ENCODE peak calls at places on chromosomes 12 and 14, in seven cellular contexts. One of them, this sample, is unnamed. For H3K9me3, the result is how much of the 10 kb centered on the place peaks cover.

GRCh38 chr12:106296179-106296877 is 6.2 kb upstream of the TCP11L2 start:
- DNase-seq in fibroblast of lung: peak
- DNase-seq in HepG2: peak
- DNase-seq in neural progenitor cell: no peak
- DNase-seq in OCI-LY7: no peak
- DNase-seq in SK-N-SH: no peak
- DNase-seq in PC-3: peak
- DNase-seq in this sample: no peak

GRCh38 chr12:124939428-124940142 is 25.1 kb upstream of the UBC start:
- DNase-seq in fibroblast of lung: peak
- DNase-seq in HepG2: peak
- DNase-seq in neural progenitor cell: peak
- DNase-seq in OCI-LY7: peak
- DNase-seq in SK-N-SH: peak
- DNase-seq in PC-3: peak
- DNase-seq in this sample: peak

GRCh38 chr14:52266179-52266578 is 1.3 kb upstream of the PTGDR start:
- DNase-seq in fibroblast of lung: peak
- DNase-seq in HepG2: no peak
- DNase-seq in neural progenitor cell: no peak
- DNase-seq in OCI-LY7: no peak
- DNase-seq in SK-N-SH: no peak
- DNase-seq in PC-3: no peak
- DNase-seq in this sample: no peak

GRCh38 chr12:47216150-47216677 is 136.5 kb upstream of the AMIGO2 start:
- DNase-seq in fibroblast of lung: no peak
- DNase-seq in HepG2: no peak
- DNase-seq in neural progenitor cell: no peak
- DNase-seq in OCI-LY7: peak
- DNase-seq in SK-N-SH: no peak
- DNase-seq in PC-3: no peak
- DNase-seq in this sample: peak

GRCh38 chr12:90836689-90837088 is 118.3 kb downstream of the CCER1 start:
- DNase-seq in fibroblast of lung: no peak
- DNase-seq in HepG2: no peak
- DNase-seq in neural progenitor cell: no peak
- DNase-seq in OCI-LY7: no peak
- DNase-seq in SK-N-SH: peak
- DNase-seq in PC-3: no peak
- DNase-seq in this sample: no peak

GRCh38 chr12:127594351-127594970 is 672.5 kb upstream of the TMEM132C start:
- DNase-seq in fibroblast of lung: no peak
- DNase-seq in HepG2: no peak
- DNase-seq in neural progenitor cell: peak
- DNase-seq in OCI-LY7: no peak
- DNase-seq in SK-N-SH: no peak
- DNase-seq in PC-3: no peak
- DNase-seq in this sample: no peak

GRCh38 chr14:74401504-74402241 is 24.3 kb downstream of the SYNDIG1L start:
- DNase-seq in fibroblast of lung: no peak
- DNase-seq in HepG2: no peak
- DNase-seq in neural progenitor cell: peak
- DNase-seq in OCI-LY7: peak
- DNase-seq in SK-N-SH: peak
- DNase-seq in PC-3: no peak
- DNase-seq in this sample: peak

GRCh38 chr14:52551696-52552062 is 626 bp downstream of the TXNDC16 start:
- DNase-seq in fibroblast of lung: peak
- DNase-seq in HepG2: peak
- DNase-seq in neural progenitor cell: peak
- DNase-seq in OCI-LY7: peak
- DNase-seq in SK-N-SH: peak
- DNase-seq in PC-3: peak
- DNase-seq in this sample: no peak

GRCh38 chr14:100434911-100435455 is 111.8 kb downstream of the SLC25A47 start:
- DNase-seq in fibroblast of lung: no peak
- DNase-seq in HepG2: no peak
- DNase-seq in neural progenitor cell: no peak
- DNase-seq in OCI-LY7: no peak
- DNase-seq in SK-N-SH: no peak
- DNase-seq in PC-3: no peak
- DNase-seq in this sample: no peak

GRCh38 chr12:52198454-52199215 is 6.8 kb upstream of the KRT80 start:
- DNase-seq in fibroblast of lung: no peak
- DNase-seq in HepG2: no peak
- DNase-seq in neural progenitor cell: no peak
- DNase-seq in OCI-LY7: no peak
- DNase-seq in SK-N-SH: no peak
- DNase-seq in PC-3: no peak
- DNase-seq in this sample: no peak

GRCh38 chr12:115044073-115044472 is 360.1 kb upstream of the TBX3 start:
- DNase-seq in fibroblast of lung: no peak
- DNase-seq in HepG2: no peak
- DNase-seq in neural progenitor cell: no peak
- DNase-seq in OCI-LY7: no peak
- DNase-seq in SK-N-SH: no peak
- DNase-seq in PC-3: peak
- DNase-seq in this sample: no peak

GRCh38 chr14:74589291-74589879 is 22.7 kb downstream of the LTBP2 start:
- DNase-seq in fibroblast of lung: no peak
- DNase-seq in HepG2: no peak
- DNase-seq in neural progenitor cell: no peak
- DNase-seq in OCI-LY7: no peak
- DNase-seq in SK-N-SH: no peak
- DNase-seq in PC-3: no peak
- DNase-seq in this sample: no peak

GRCh38 chr14:89422952-89423345 is 5.9 kb upstream of the FOXN3 start:
- DNase-seq in fibroblast of lung: no peak
- DNase-seq in HepG2: no peak
- DNase-seq in neural progenitor cell: no peak
- DNase-seq in OCI-LY7: no peak
- DNase-seq in SK-N-SH: no peak
- DNase-seq in PC-3: no peak
- DNase-seq in this sample: no peak

GRCh38 chr14:104723651-104724406 is at the start of gene ADSS1:
- DNase-seq in fibroblast of lung: peak
- DNase-seq in HepG2: peak
- DNase-seq in neural progenitor cell: peak
- DNase-seq in OCI-LY7: peak
- DNase-seq in SK-N-SH: peak
- DNase-seq in PC-3: peak
- DNase-seq in this sample: peak

GRCh38 chr12:102322254-102322653 is 124.6 kb upstream of the PMCH start:
- DNase-seq in fibroblast of lung: no peak
- DNase-seq in HepG2: no peak
- DNase-seq in neural progenitor cell: no peak
- DNase-seq in OCI-LY7: no peak
- DNase-seq in SK-N-SH: no peak
- DNase-seq in PC-3: no peak
- DNase-seq in this sample: no peak

GRCh38 chr14:106436310-106436905 is 910.0 kb downstream of the TMEM121 start:
- DNase-seq in fibroblast of lung: no peak
- DNase-seq in HepG2: no peak
- DNase-seq in neural progenitor cell: no peak
- DNase-seq in OCI-LY7: peak
- DNase-seq in SK-N-SH: no peak
- DNase-seq in PC-3: no peak
- DNase-seq in this sample: peak
- H3K9me3 ChIP-seq in fibroblast of lung: under half
- H3K9me3 ChIP-seq in HepG2: under half
- H3K9me3 ChIP-seq in neural progenitor cell: under half
- H3K9me3 ChIP-seq in OCI-LY7: under half
- H3K9me3 ChIP-seq in SK-N-SH: under half
- H3K9me3 ChIP-seq in PC-3: under half
- H3K9me3 ChIP-seq in this sample: under half

GRCh38 chr12:97650242-97650641 is 187.6 kb downstream of the RMST start:
- DNase-seq in fibroblast of lung: peak
- DNase-seq in HepG2: no peak
- DNase-seq in neural progenitor cell: no peak
- DNase-seq in OCI-LY7: no peak
- DNase-seq in SK-N-SH: no peak
- DNase-seq in PC-3: peak
- DNase-seq in this sample: no peak
- TF ChIP-seq CTCF in fibroblast of lung: no peak
- TF ChIP-seq CTCF in HepG2: no peak
- TF ChIP-seq CTCF in neural progenitor cell: no peak
- TF ChIP-seq CTCF in OCI-LY7: no peak
- TF ChIP-seq CTCF in SK-N-SH: no peak
- TF ChIP-seq CTCF in PC-3: no peak
- TF ChIP-seq CTCF in this sample: no peak

GRCh38 chr14:23538049-23538718 is 13.4 kb downstream of the ZFHX2 start:
- DNase-seq in fibroblast of lung: no peak
- DNase-seq in HepG2: no peak
- DNase-seq in neural progenitor cell: no peak
- DNase-seq in OCI-LY7: no peak
- DNase-seq in SK-N-SH: no peak
- DNase-seq in PC-3: no peak
- DNase-seq in this sample: no peak
- H2AFZ ChIP-seq in fibroblast of lung: no peak
- H2AFZ ChIP-seq in HepG2: no peak
- H2AFZ ChIP-seq in neural progenitor cell: peak
- H2AFZ ChIP-seq in OCI-LY7: no peak
- H2AFZ ChIP-seq in SK-N-SH: no peak
- H2AFZ ChIP-seq in PC-3: no peak
- H2AFZ ChIP-seq in this sample: no peak

DNA sequence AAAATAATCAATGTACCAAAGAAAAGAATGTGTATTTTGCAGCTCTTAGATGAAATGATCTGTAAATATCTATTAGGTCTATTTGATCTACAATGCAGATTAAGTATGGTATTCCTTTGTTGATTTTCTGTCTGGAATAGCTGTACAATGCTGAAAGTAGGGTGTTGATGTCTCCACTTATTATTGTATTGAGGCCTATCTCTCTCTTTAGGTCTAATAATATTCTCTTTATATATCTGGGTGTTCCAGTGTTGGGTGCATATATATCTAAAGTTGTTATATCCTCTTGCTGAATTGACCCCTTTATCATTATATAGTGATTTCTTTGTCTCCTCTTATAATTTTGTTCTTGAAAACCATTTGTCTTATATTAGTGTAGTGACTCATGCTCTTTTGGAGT is 885.5 kb upstream of the FOXG1 start:
- DNase-seq in fibroblast of lung: no peak
- DNase-seq in HepG2: no peak
- DNase-seq in neural progenitor cell: no peak
- DNase-seq in OCI-LY7: no peak
- DNase-seq in SK-N-SH: no peak
- DNase-seq in PC-3: no peak
- DNase-seq in this sample: no peak
- H3K9me3 ChIP-seq in fibroblast of lung: under half
- H3K9me3 ChIP-seq in HepG2: half or more
- H3K9me3 ChIP-seq in neural progenitor cell: under half
- H3K9me3 ChIP-seq in OCI-LY7: under half
- H3K9me3 ChIP-seq in SK-N-SH: under half
- H3K9me3 ChIP-seq in PC-3: under half
- H3K9me3 ChIP-seq in this sample: under half

GRCh38 chr12:132428872-132429121 is 61.2 kb upstream of the FBRSL1 start:
- DNase-seq in fibroblast of lung: no peak
- DNase-seq in HepG2: peak
- DNase-seq in neural progenitor cell: no peak
- DNase-seq in OCI-LY7: no peak
- DNase-seq in SK-N-SH: no peak
- DNase-seq in PC-3: no peak
- DNase-seq in this sample: no peak

GRCh38 chr12:132430838-132431826 is 58.8 kb upstream of the FBRSL1 start:
- DNase-seq in fibroblast of lung: no peak
- DNase-seq in HepG2: no peak
- DNase-seq in neural progenitor cell: no peak
- DNase-seq in OCI-LY7: peak
- DNase-seq in SK-N-SH: no peak
- DNase-seq in PC-3: no peak
- DNase-seq in this sample: no peak

GRCh38 chr12:132429122-132429931 is 60.6 kb upstream of the FBRSL1 start:
- DNase-seq in fibroblast of lung: no peak
- DNase-seq in HepG2: peak
- DNase-seq in neural progenitor cell: peak
- DNase-seq in OCI-LY7: no peak
- DNase-seq in SK-N-SH: peak
- DNase-seq in PC-3: no peak
- DNase-seq in this sample: no peak

GRCh38 chr12:132427999-132428871 is 61.7 kb upstream of the FBRSL1 start:
- DNase-seq in fibroblast of lung: no peak
- DNase-seq in HepG2: peak
- DNase-seq in neural progenitor cell: peak
- DNase-seq in OCI-LY7: no peak
- DNase-seq in SK-N-SH: no peak
- DNase-seq in PC-3: no peak
- DNase-seq in this sample: no peak

DNA sequence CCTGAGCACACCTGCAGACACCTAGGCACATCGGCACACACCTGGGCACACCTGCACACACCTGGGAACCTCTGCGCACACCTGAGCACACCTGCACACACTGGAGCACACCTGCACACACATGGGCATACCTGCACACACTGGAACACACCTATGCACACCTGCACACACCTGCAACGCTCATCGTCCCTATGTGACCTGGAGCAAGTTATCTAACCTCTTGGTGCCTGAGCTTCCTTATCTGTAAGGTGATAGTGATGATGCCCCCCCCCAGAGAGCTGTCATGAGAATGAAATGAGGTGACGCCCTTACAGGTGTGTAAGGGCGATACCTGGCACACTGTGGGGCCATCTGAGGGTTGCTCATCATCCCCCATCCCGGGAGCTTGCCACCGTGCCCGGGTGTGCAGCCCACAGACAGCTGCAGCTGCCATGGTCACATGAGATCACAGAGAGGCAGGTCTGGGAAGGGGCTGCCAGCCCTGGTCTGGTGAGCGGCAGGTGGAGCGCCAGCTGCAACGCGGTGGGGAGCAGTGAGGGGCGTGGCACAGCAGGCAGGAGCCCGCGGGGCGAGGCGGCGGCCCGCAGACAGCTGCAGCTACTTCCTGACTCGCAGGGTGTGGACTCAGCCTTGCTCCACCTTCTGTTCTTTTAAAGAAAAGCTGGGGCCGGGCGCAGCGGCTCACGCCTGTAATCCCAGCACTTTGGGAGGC is 59.9 kb upstream of the FBRSL1 start:
- DNase-seq in fibroblast of lung: no peak
- DNase-seq in HepG2: no peak
- DNase-seq in neural progenitor cell: peak
- DNase-seq in OCI-LY7: peak
- DNase-seq in SK-N-SH: no peak
- DNase-seq in PC-3: peak
- DNase-seq in this sample: peak
- TF ChIP-seq CTCF in fibroblast of lung: no peak
- TF ChIP-seq CTCF in HepG2: peak
- TF ChIP-seq CTCF in neural progenitor cell: no peak
- TF ChIP-seq CTCF in OCI-LY7: peak
- TF ChIP-seq CTCF in SK-N-SH: no peak
- TF ChIP-seq CTCF in PC-3: no peak
- TF ChIP-seq CTCF in this sample: no peak

GRCh38 chr14:30790827-30791226 is 83.5 kb upstream of the COCH start:
- DNase-seq in fibroblast of lung: peak
- DNase-seq in HepG2: no peak
- DNase-seq in neural progenitor cell: no peak
- DNase-seq in OCI-LY7: no peak
- DNase-seq in SK-N-SH: no peak
- DNase-seq in PC-3: peak
- DNase-seq in this sample: no peak

GRCh38 chr14:30791522-30792351 is 82.6 kb upstream of the COCH start:
- DNase-seq in fibroblast of lung: no peak
- DNase-seq in HepG2: no peak
- DNase-seq in neural progenitor cell: no peak
- DNase-seq in OCI-LY7: no peak
- DNase-seq in SK-N-SH: no peak
- DNase-seq in PC-3: no peak
- DNase-seq in this sample: no peak

GRCh38 chr14:30786701-30787100 is 87.7 kb upstream of the COCH start:
- DNase-seq in fibroblast of lung: no peak
- DNase-seq in HepG2: no peak
- DNase-seq in neural progenitor cell: no peak
- DNase-seq in OCI-LY7: no peak
- DNase-seq in SK-N-SH: no peak
- DNase-seq in PC-3: no peak
- DNase-seq in this sample: no peak
- H2AFZ ChIP-seq in fibroblast of lung: no peak
- H2AFZ ChIP-seq in HepG2: no peak
- H2AFZ ChIP-seq in neural progenitor cell: peak
- H2AFZ ChIP-seq in OCI-LY7: no peak
- H2AFZ ChIP-seq in SK-N-SH: no peak
- H2AFZ ChIP-seq in PC-3: no peak
- H2AFZ ChIP-seq in this sample: no peak